ENCODE peak calls at places on chromosomes 3 and 15, in ten cellular contexts. E is GM23338; U is PC-9; V is A549; O is CD8-positive, alpha-beta T cell; H is esophagus squamous epithelium; X is brain microvascular endothelial cell; B is HepG2; R is stomach; Z is left ventricle myocardium inferior. N is an unnamed sample.

GRCh38 chr3:8464668-8465067 is 37.0 kb upstream of the LMCD1 start:
- DNase-seq in E (no peak), U (no peak), V (no peak), O (no peak), H (no peak), X (no peak), B (no peak), R (no peak), Z (no peak), N (no peak)

GRCh38 chr3:71111784-71112440 is 471.6 kb downstream of the FOXP1 start:
- DNase-seq in E (no peak), U (peak; percentile 66), V (peak; percentile 79), O (no peak), H (no peak), X (peak; percentile 89), B (peak; percentile 55), R (no peak), Z (no peak), N (peak; percentile 78)

GRCh38 chr3:50662408-50662807 is 12.3 kb upstream of the DOCK3 start:
- DNase-seq in E (no peak), U (no peak), V (no peak), O (no peak), H (no peak), X (no peak), B (no peak), R (no peak), Z (no peak), N (no peak)

GRCh38 chr3:128328546-128329458 is 137.9 kb downstream of the DNAJB8 start:
- DNase-seq in E (no peak), U (no peak), V (no peak), O (no peak), H (no peak), X (no peak), B (no peak), R (peak; percentile 2), Z (no peak), N (no peak)

GRCh38 chr3:172982731-172983364 is 158.2 kb downstream of the SPATA16 start:
- DNase-seq in E (peak; percentile 29), U (no peak), V (peak; percentile 7), O (no peak), H (no peak), X (no peak), B (no peak), R (no peak), Z (no peak), N (no peak)

GRCh38 chr3:138781012-138781470 is 53.7 kb downstream of the PIK3CB start:
- DNase-seq in E (no peak), U (no peak), V (no peak), O (peak; percentile 55), H (no peak), X (no peak), B (no peak), R (peak; percentile 29), Z (no peak), N (no peak)

GRCh38 chr3:186772281-186772885 is 11.0 kb upstream of the EIF4A2 start:
- DNase-seq in E (peak; percentile 30), U (no peak), V (no peak), O (no peak), H (no peak), X (no peak), B (no peak), R (no peak), Z (no peak), N (no peak)

GRCh38 chr15:39591896-39592315 is 11.0 kb downstream of the THBS1 start:
- DNase-seq in E (no peak), U (no peak), V (no peak), O (no peak), H (no peak), X (no peak), B (no peak), R (no peak), Z (no peak), N (no peak)

GRCh38 chr3:65871305-65872141 is 167.2 kb downstream of the MAGI1 start:
- DNase-seq in E (no peak), U (no peak), V (no peak), O (no peak), H (no peak), X (no peak), B (peak; percentile 38), R (peak; percentile 88), Z (peak; percentile 40), N (no peak)

GRCh38 chr3:140187648-140188221 is 252.8 kb downstream of the CLSTN2 start:
- DNase-seq in E (no peak), U (no peak), V (no peak), O (no peak), H (no peak), X (no peak), B (no peak), R (no peak), Z (no peak), N (no peak)

GRCh38 chr3:187024561-187025226 is 94.4 kb downstream of the ST6GAL1 start:
- DNase-seq in E (no peak), U (no peak), V (no peak), O (no peak), H (no peak), X (no peak), B (no peak), R (no peak), Z (no peak), N (no peak)

DNA sequence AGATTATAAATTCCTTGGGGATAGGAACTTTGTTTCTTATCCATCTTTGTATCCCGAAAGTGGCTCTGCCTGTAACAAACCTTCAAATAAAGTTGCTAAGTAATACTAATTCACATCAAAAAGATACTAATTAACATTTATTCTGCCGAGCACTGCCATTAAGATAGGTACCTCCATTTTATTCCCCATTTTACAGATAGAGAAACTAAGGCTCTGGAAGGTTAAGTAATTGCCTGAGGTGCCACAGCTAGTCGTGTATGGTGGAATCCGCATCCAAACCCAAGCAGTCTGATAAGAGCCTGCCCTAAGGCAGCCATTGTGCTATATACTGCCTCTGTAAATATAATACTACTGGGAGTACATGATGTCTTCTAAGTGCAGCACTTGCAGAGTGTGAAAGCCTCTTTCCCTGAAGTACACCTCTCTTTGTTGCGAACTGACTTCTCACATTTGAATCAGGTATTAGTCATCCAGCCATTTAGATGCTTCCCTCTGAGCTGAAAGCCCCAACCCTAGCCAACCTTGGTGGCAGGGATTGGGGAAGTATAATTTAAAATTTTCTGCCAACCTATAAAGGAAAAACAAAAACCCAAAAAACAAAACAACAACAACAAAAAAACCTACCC is 78.5 kb upstream of the CHD2 start:
- DNase-seq in E (no peak), U (peak; percentile 72), V (no peak), O (no peak), H (no peak), X (no peak), B (no peak), R (no peak), Z (no peak), N (no peak)
- H3K27ac ChIP-seq in E (no peak overlapping the region), U (peak overlapping the region; percentile 96), V (peak overlapping the region; percentile 92), O (no peak overlapping the region), H (peak overlapping the region; percentile 79), X (no peak overlapping the region), B (no peak overlapping the region), R (peak overlapping the region; percentile 85), Z (no peak overlapping the region), N (peak overlapping the region; percentile 89)

GRCh38 chr15:22780267-22780666 is 6.2 kb upstream of the NIPA1 start:
- DNase-seq in E (no peak), U (no peak), V (no peak), O (no peak), H (no peak), X (no peak), B (no peak), R (no peak), Z (no peak), N (no peak)
- TF ChIP-seq CTCF in E (no peak), U (no peak), V (no peak), O (no peak), H (no peak), X (no peak), B (no peak), R (no peak), Z (no peak), N (no peak)

DNA sequence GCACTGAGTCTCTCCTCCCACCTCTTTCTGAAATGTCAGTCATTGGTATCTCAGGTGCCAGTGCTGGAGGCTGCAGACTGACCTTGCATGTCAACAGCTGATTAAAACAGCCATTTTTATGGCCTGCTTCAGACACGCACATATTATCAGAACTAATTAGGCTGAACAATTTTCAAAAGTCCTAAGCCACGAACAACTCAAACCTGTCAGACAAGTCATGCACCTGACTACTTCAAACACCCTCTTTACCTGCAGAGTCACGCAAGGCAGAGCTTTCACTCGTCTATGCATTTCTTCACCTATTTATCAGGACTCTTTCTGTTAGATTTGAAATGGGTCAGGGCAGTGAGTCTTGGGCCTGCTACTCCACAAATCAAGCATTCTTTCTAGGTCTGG is 26.7 kb downstream of the CLK3 start:
- DNase-seq in E (no peak), U (peak; percentile 87), V (no peak), O (no peak), H (no peak), X (no peak), B (no peak), R (peak; percentile 46), Z (no peak), N (no peak)
- H3K4me3 ChIP-seq in E (peak overlapping the region; percentile 21), U (peak overlapping the region; percentile 21), V (no peak overlapping the region), O (no peak overlapping the region), H (no peak overlapping the region), X (no peak overlapping the region), B (no peak overlapping the region), R (no peak overlapping the region), Z (no peak overlapping the region), N (no peak overlapping the region)

DNA sequence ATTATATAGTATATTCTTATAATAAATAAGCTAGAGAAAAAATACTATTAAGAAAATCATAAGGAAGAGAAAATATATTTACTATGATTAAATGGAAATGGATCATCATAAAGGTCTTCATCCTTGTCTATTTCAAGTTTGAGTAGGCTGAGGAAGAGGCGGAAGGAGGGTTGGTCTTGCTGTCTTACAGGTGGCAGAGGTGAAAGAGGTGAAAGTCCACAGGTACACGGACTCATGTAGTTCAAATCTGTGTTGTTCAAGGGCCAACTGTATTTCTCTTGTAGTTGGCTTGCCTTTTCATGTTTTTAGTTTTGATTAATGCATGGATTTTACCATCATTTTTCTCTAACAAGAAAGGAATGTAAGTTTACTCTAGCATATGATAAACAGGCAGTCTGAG is 41.7 kb downstream of the PDCD6IP start:
- DNase-seq in E (no peak), U (no peak), V (no peak), O (no peak), H (no peak), X (no peak), B (no peak), R (no peak), Z (no peak), N (no peak)
- H3K27ac ChIP-seq in E (no peak overlapping the region), U (no peak overlapping the region), V (no peak overlapping the region), O (no peak overlapping the region), H (no peak overlapping the region), X (no peak overlapping the region), B (no peak overlapping the region), R (no peak overlapping the region), Z (no peak overlapping the region), N (no peak overlapping the region)

GRCh38 chr3:32147935-32148334 is 41.5 kb downstream of the GPD1L start:
- DNase-seq in E (peak; percentile 22), U (no peak), V (no peak), O (no peak), H (no peak), X (no peak), B (no peak), R (no peak), Z (no peak), N (no peak)
- TF ChIP-seq CTCF in E (peak; percentile 40), U (no peak), V (no peak), O (no peak), H (no peak), X (peak; percentile 15), B (no peak), R (no peak), Z (no peak), N (peak; percentile 12)

N was measured in RWPE2.